ENCODE peak calls at places on chromosome 21, in six cellular contexts. One of them, this sample, is unnamed.

GRCh38 chr21:32829504-32829903 is 57.9 kb upstream of the PAXBP1 start:
- DNase-seq in mesenchymal stem cell: no peak
- DNase-seq in H9: no peak
- DNase-seq in mesendoderm: no peak
- DNase-seq in IMR-90: no peak
- DNase-seq in H1: no peak
- DNase-seq in this sample: no peak

GRCh38 chr21:38625000-38625399 is 126.7 kb upstream of the ERG start:
- DNase-seq in mesendoderm: no peak
- DNase-seq in H1: no peak
- DNase-seq in mesenchymal stem cell: no peak
- DNase-seq in H9: no peak
- DNase-seq in IMR-90: no peak
- DNase-seq in this sample: no peak

GRCh38 chr21:28104346-28104745 is 888.3 kb downstream of the LTN1 start:
- DNase-seq in H1: no peak
- DNase-seq in mesenchymal stem cell: no peak
- DNase-seq in IMR-90: no peak
- DNase-seq in mesendoderm: no peak
- DNase-seq in H9: no peak
- DNase-seq in this sample: no peak

GRCh38 chr21:39077816-39078215 is 105.4 kb downstream of the PSMG1 start:
- DNase-seq in IMR-90: no peak
- DNase-seq in mesendoderm: no peak
- DNase-seq in H9: no peak
- DNase-seq in H1: no peak
- DNase-seq in mesenchymal stem cell: no peak
- DNase-seq in this sample: no peak

GRCh38 chr21:34061983-34062382 is 11.4 kb upstream of the MRPS6 start:
- DNase-seq in mesendoderm: peak; percentile 55
- DNase-seq in H9: no peak
- DNase-seq in mesenchymal stem cell: no peak
- DNase-seq in H1: no peak
- DNase-seq in IMR-90: no peak
- DNase-seq in this sample: no peak

GRCh38 chr21:34148826-34149558 is 75.6 kb downstream of the MRPS6 start:
- DNase-seq in IMR-90: no peak
- DNase-seq in H9: no peak
- DNase-seq in mesenchymal stem cell: no peak
- DNase-seq in H1: no peak
- DNase-seq in mesendoderm: no peak
- DNase-seq in this sample: no peak

GRCh38 chr21:32712043-32712442 is 15.8 kb downstream of the SYNJ1 start:
- DNase-seq in IMR-90: no peak
- DNase-seq in H9: no peak
- DNase-seq in mesendoderm: no peak
- DNase-seq in mesenchymal stem cell: no peak
- DNase-seq in H1: no peak
- DNase-seq in this sample: no peak

GRCh38 chr21:37257526-37257966 is 9.6 kb downstream of the VPS26C start:
- DNase-seq in H1: no peak
- DNase-seq in IMR-90: peak; percentile 24
- DNase-seq in mesendoderm: no peak
- DNase-seq in H9: no peak
- DNase-seq in mesenchymal stem cell: peak; percentile 66
- DNase-seq in this sample: no peak

GRCh38 chr21:31900121-31900895 is 27.5 kb downstream of the HUNK start:
- DNase-seq in mesendoderm: no peak
- DNase-seq in H1: no peak
- DNase-seq in H9: no peak
- DNase-seq in IMR-90: no peak
- DNase-seq in mesenchymal stem cell: no peak
- DNase-seq in this sample: no peak

GRCh38 chr21:34688145-34688544 is 19.4 kb downstream of the CLIC6 start:
- DNase-seq in mesendoderm: no peak
- DNase-seq in mesenchymal stem cell: no peak
- DNase-seq in H9: no peak
- DNase-seq in IMR-90: no peak
- DNase-seq in H1: no peak
- DNase-seq in this sample: no peak

GRCh38 chr21:27513016-27513415 is 546.1 kb upstream of the ADAMTS5 start:
- DNase-seq in H9: no peak
- DNase-seq in mesenchymal stem cell: no peak
- DNase-seq in H1: no peak
- DNase-seq in mesendoderm: no peak
- DNase-seq in IMR-90: no peak
- DNase-seq in this sample: no peak

GRCh38 chr21:31543191-31543590 is 116.3 kb upstream of the SOD1 start:
- DNase-seq in H9: no peak
- DNase-seq in IMR-90: peak; percentile 86
- DNase-seq in mesendoderm: no peak
- DNase-seq in H1: no peak
- DNase-seq in mesenchymal stem cell: peak; percentile 15
- DNase-seq in this sample: no peak

GRCh38 chr21:43354666-43355065 is 72.3 kb downstream of the SIK1 start:
- DNase-seq in mesenchymal stem cell: no peak
- DNase-seq in H9: no peak
- DNase-seq in IMR-90: no peak
- DNase-seq in mesendoderm: no peak
- DNase-seq in H1: no peak
- DNase-seq in this sample: no peak

GRCh38 chr21:31265293-31265692 is 78.8 kb downstream of the TIAM1 start:
- DNase-seq in mesenchymal stem cell: no peak
- DNase-seq in IMR-90: no peak
- DNase-seq in mesendoderm: no peak
- DNase-seq in H1: no peak
- DNase-seq in H9: no peak
- DNase-seq in this sample: no peak

GRCh38 chr21:44947930-44948331 is 8.1 kb downstream of the SLX9 start:
- DNase-seq in IMR-90: no peak
- DNase-seq in H1: no peak
- DNase-seq in mesenchymal stem cell: no peak
- DNase-seq in H9: no peak
- DNase-seq in mesendoderm: no peak
- DNase-seq in this sample: no peak

GRCh38 chr21:39804264-39804663 is 59.3 kb downstream of the IGSF5 start:
- DNase-seq in mesenchymal stem cell: no peak
- DNase-seq in H9: no peak
- DNase-seq in IMR-90: no peak
- DNase-seq in mesendoderm: no peak
- DNase-seq in H1: no peak
- DNase-seq in this sample: no peak

GRCh38 chr21:34792504-34793089 is 123.8 kb downstream of the CLIC6 start:
- DNase-seq in H1: no peak
- DNase-seq in mesenchymal stem cell: no peak
- DNase-seq in IMR-90: no peak
- DNase-seq in mesendoderm: no peak
- DNase-seq in H9: no peak
- DNase-seq in this sample: no peak

GRCh38 chr21:26096972-26097371 is 73.6 kb downstream of the APP start:
- DNase-seq in mesendoderm: no peak
- DNase-seq in H1: no peak
- DNase-seq in mesenchymal stem cell: no peak
- DNase-seq in IMR-90: no peak
- DNase-seq in H9: no peak
- DNase-seq in this sample: no peak

GRCh38 chr21:41752231-41752681 is 14.6 kb downstream of the RIPK4 start:
- DNase-seq in IMR-90: peak; percentile 64
- DNase-seq in mesendoderm: peak; percentile 74
- DNase-seq in mesenchymal stem cell: peak; percentile 27
- DNase-seq in H1: no peak
- DNase-seq in H9: no peak
- DNase-seq in this sample: no peak

GRCh38 chr21:41755258-41755933 is 11.5 kb downstream of the RIPK4 start:
- DNase-seq in H9: no peak
- DNase-seq in mesendoderm: no peak
- DNase-seq in IMR-90: no peak
- DNase-seq in mesenchymal stem cell: no peak
- DNase-seq in H1: no peak
- DNase-seq in this sample: no peak

GRCh38 chr21:41751621-41752020 is 15.2 kb downstream of the RIPK4 start:
- DNase-seq in IMR-90: no peak
- DNase-seq in mesendoderm: no peak
- DNase-seq in H1: no peak
- DNase-seq in mesenchymal stem cell: no peak
- DNase-seq in H9: no peak
- DNase-seq in this sample: no peak

GRCh38 chr21:41754481-41754891 is 12.4 kb downstream of the RIPK4 start:
- DNase-seq in mesenchymal stem cell: no peak
- DNase-seq in H9: peak; percentile 59
- DNase-seq in IMR-90: no peak
- DNase-seq in H1: no peak
- DNase-seq in mesendoderm: peak; percentile 67
- DNase-seq in this sample: no peak

GRCh38 chr21:41753001-41753725 is 13.7 kb downstream of the RIPK4 start:
- DNase-seq in IMR-90: no peak
- DNase-seq in mesendoderm: no peak
- DNase-seq in H1: no peak
- DNase-seq in mesenchymal stem cell: no peak
- DNase-seq in H9: no peak
- DNase-seq in this sample: no peak
- H3K4me2 ChIP-seq in IMR-90: no peak overlapping the region
- H3K4me2 ChIP-seq in mesendoderm: no peak overlapping the region
- H3K4me2 ChIP-seq in H1: peak overlapping the region; percentile 19
- H3K4me2 ChIP-seq in mesenchymal stem cell: no peak overlapping the region
- H3K4me2 ChIP-seq in H9: no peak overlapping the region
- H3K4me2 ChIP-seq in this sample: no peak overlapping the region

GRCh38 chr21:15744926-15745325 is 15.1 kb downstream of the USP25 start:
- DNase-seq in mesenchymal stem cell: no peak
- DNase-seq in IMR-90: no peak
- DNase-seq in mesendoderm: no peak
- DNase-seq in H9: peak; percentile 38
- DNase-seq in H1: no peak
- DNase-seq in this sample: no peak
- H2BK15ac ChIP-seq in mesenchymal stem cell: no peak overlapping the region
- H2BK15ac ChIP-seq in IMR-90: no peak overlapping the region
- H2BK15ac ChIP-seq in mesendoderm: no peak overlapping the region
- H2BK15ac ChIP-seq in H9: no peak overlapping the region
- H2BK15ac ChIP-seq in H1: no peak overlapping the region
- H2BK15ac ChIP-seq in this sample: no peak overlapping the region

GRCh38 chr21:36059823-36060158 is 535 bp downstream of the SETD4 start:
- DNase-seq in mesendoderm: no peak
- DNase-seq in IMR-90: no peak
- DNase-seq in H1: no peak
- DNase-seq in H9: no peak
- DNase-seq in mesenchymal stem cell: no peak
- DNase-seq in this sample: no peak

GRCh38 chr21:36064085-36064460 is 3.7 kb upstream of the SETD4 start:
- DNase-seq in mesendoderm: no peak
- DNase-seq in H1: no peak
- DNase-seq in mesenchymal stem cell: no peak
- DNase-seq in H9: no peak
- DNase-seq in IMR-90: no peak
- DNase-seq in this sample: no peak

GRCh38 chr21:36063375-36064084 is 3.2 kb upstream of the SETD4 start:
- DNase-seq in mesenchymal stem cell: no peak
- DNase-seq in IMR-90: no peak
- DNase-seq in H9: no peak
- DNase-seq in mesendoderm: peak; percentile 22
- DNase-seq in H1: no peak
- DNase-seq in this sample: no peak

GRCh38 chr21:36061445-36061844 is 1.1 kb upstream of the SETD4 start:
- DNase-seq in mesenchymal stem cell: no peak
- DNase-seq in IMR-90: no peak
- DNase-seq in H1: no peak
- DNase-seq in mesendoderm: no peak
- DNase-seq in H9: no peak
- DNase-seq in this sample: no peak

DNA sequence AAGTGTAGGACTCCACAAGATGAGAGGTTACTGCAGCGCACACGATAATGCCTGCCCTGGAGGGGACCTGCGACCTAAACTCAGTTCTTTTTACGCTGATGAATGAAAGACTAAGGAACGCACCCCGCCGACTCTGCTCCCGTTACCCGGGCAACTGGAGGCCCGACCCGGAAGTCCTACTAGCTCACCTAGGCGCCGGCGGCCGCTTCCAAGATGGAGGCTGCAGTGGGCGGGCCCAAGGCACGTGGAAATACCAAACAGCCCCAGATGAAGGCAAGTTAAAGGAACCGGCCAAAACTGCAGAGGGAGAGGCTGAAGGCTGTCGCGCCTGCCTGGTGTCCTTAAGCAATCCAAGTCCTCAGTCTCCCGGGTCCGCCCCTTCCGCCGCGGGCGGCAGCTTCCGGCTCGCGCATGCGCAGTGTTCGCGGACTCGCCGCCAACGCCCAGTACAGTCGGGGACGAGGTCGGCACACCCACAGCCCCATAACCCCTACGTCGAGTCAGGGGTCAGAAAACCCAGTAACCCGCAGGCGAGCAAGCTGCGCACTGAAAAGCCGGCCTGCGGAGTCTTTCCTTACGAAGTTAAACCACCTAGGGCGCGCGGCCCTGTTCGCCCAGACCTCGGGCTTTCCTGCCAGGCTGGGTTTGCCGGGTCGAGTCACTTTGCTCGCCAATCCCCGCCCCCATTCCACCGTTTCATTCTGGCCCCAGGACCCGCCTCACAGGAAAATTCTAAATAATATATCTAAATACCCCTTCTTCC is at the start of gene SETD4:
- DNase-seq in H9: peak; percentile 94
- DNase-seq in H1: peak; percentile 75
- DNase-seq in mesendoderm: peak; percentile 98
- DNase-seq in IMR-90: peak; percentile 92
- DNase-seq in mesenchymal stem cell: peak; percentile 94
- DNase-seq in this sample: peak; percentile 88
- H3K4ac ChIP-seq in H9: no peak within 1 kb of the TSS
- H3K4ac ChIP-seq in H1: no peak within 1 kb of the TSS
- H3K4ac ChIP-seq in mesendoderm: peak within 1 kb of the TSS; percentile 77
- H3K4ac ChIP-seq in IMR-90: peak within 1 kb of the TSS; percentile 85
- H3K4ac ChIP-seq in mesenchymal stem cell: no peak within 1 kb of the TSS
- H3K4ac ChIP-seq in this sample: no peak within 1 kb of the TSS

GRCh38 chr21:23014021-23014420 is 2015.8 kb downstream of the NCAM2 start:
- DNase-seq in H1: no peak
- DNase-seq in mesendoderm: peak; percentile 81
- DNase-seq in IMR-90: no peak
- DNase-seq in mesenchymal stem cell: no peak
- DNase-seq in H9: no peak
- DNase-seq in this sample: no peak

GRCh38 chr21:23008803-23009202 is 2010.6 kb downstream of the NCAM2 start:
- DNase-seq in IMR-90: no peak
- DNase-seq in H1: no peak
- DNase-seq in H9: no peak
- DNase-seq in mesendoderm: peak; percentile 34
- DNase-seq in mesenchymal stem cell: no peak
- DNase-seq in this sample: no peak

GRCh38 chr21:23003951-23004350 is 2005.7 kb downstream of the NCAM2 start:
- DNase-seq in IMR-90: no peak
- DNase-seq in H1: no peak
- DNase-seq in H9: no peak
- DNase-seq in mesenchymal stem cell: no peak
- DNase-seq in mesendoderm: no peak
- DNase-seq in this sample: no peak

DNA sequence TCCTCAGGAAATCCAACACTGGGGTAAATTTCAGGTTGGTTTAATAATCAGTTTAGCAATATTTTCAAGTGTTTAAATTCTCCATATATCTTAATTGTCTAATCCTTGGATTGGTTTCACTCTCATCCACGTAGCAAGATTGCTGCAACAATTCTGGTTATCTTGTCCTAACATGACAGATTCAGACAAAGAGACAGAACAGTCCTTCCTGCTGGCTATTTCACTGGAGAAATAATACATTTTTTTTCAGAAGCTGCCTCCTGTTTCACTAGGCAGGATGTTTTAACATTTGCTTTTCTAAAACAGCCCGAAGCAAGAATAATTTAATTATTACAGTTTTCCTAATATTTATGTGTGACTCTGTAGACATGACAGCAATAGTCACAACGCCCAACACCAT is 2011.2 kb downstream of the NCAM2 start:
- DNase-seq in mesenchymal stem cell: no peak
- DNase-seq in IMR-90: no peak
- DNase-seq in H1: no peak
- DNase-seq in mesendoderm: no peak
- DNase-seq in H9: no peak
- DNase-seq in this sample: no peak
- H3K4me2 ChIP-seq in mesenchymal stem cell: no peak overlapping the region
- H3K4me2 ChIP-seq in IMR-90: no peak overlapping the region
- H3K4me2 ChIP-seq in H1: no peak overlapping the region
- H3K4me2 ChIP-seq in mesendoderm: no peak overlapping the region
- H3K4me2 ChIP-seq in H9: no peak overlapping the region
- H3K4me2 ChIP-seq in this sample: no peak overlapping the region